ENCODE peak calls at places on chromosomes 4 and X, in four cellular contexts. One of them, this sample, is unnamed.

GRCh38 chr4:141668200-141668599 is 31.8 kb downstream of the IL15 start:
- DNase-seq in GM23338: no peak
- DNase-seq in HCT116: no peak
- DNase-seq in MM.1S: no peak
- DNase-seq in this sample: no peak

GRCh38 chrX:76029385-76029784 is 143.5 kb upstream of the PBDC1 start:
- DNase-seq in MM.1S: no peak
- DNase-seq in GM23338: no peak
- DNase-seq in HCT116: no peak
- DNase-seq in this sample: no peak

GRCh38 chr4:142558851-142559250 is 287.2 kb downstream of the INPP4B start:
- DNase-seq in HCT116: no peak
- DNase-seq in GM23338: no peak
- DNase-seq in MM.1S: no peak
- DNase-seq in this sample: no peak

GRCh38 chr4:177671387-177671786 is 229.2 kb upstream of the AGA start:
- DNase-seq in HCT116: no peak
- DNase-seq in GM23338: no peak
- DNase-seq in MM.1S: no peak
- DNase-seq in this sample: no peak

GRCh38 chrX:119496521-119496829 is 28.2 kb downstream of the SLC25A5 start:
- DNase-seq in MM.1S: no peak
- DNase-seq in HCT116: no peak
- DNase-seq in GM23338: no peak
- DNase-seq in this sample: no peak

GRCh38 chr4:110623710-110624015 is 786 bp upstream of the PITX2 start:
- DNase-seq in GM23338: peak; percentile 5
- DNase-seq in MM.1S: no peak
- DNase-seq in HCT116: no peak
- DNase-seq in this sample: no peak

GRCh38 chr4:54942735-54943134 is 182.7 kb downstream of the KDR start:
- DNase-seq in GM23338: no peak
- DNase-seq in HCT116: no peak
- DNase-seq in MM.1S: no peak
- DNase-seq in this sample: peak; percentile 44

GRCh38 chr4:17812801-17813200 is 2.0 kb downstream of the NCAPG start:
- DNase-seq in HCT116: no peak
- DNase-seq in MM.1S: no peak
- DNase-seq in GM23338: no peak
- DNase-seq in this sample: no peak

GRCh38 chr4:166091914-166092510 is 219.0 kb downstream of the TLL1 start:
- DNase-seq in HCT116: peak; percentile 15
- DNase-seq in MM.1S: peak; percentile 61
- DNase-seq in GM23338: peak; percentile 54
- DNase-seq in this sample: peak; percentile 64

GRCh38 chr4:165813606-165814005 is 59.4 kb upstream of the TLL1 start:
- DNase-seq in GM23338: no peak
- DNase-seq in MM.1S: no peak
- DNase-seq in HCT116: no peak
- DNase-seq in this sample: no peak

GRCh38 chr4:107718351-107718965 is 1.6 kb downstream of the PAPSS1 start:
- DNase-seq in HCT116: no peak
- DNase-seq in MM.1S: peak; percentile 81
- DNase-seq in GM23338: no peak
- DNase-seq in this sample: peak; percentile 65

GRCh38 chrX:6021316-6022091 is 207.2 kb downstream of the NLGN4X start:
- DNase-seq in HCT116: no peak
- DNase-seq in GM23338: peak; percentile 69
- DNase-seq in MM.1S: peak; percentile 15
- DNase-seq in this sample: peak; percentile 35

GRCh38 chrX:334331-334891 is 15.8 kb upstream of the GTPBP6 start:
- DNase-seq in GM23338: no peak
- DNase-seq in HCT116: no peak
- DNase-seq in MM.1S: no peak
- DNase-seq in this sample: no peak

GRCh38 chr4:189059996-189060570 is 880.6 kb upstream of the FRG1 start:
- DNase-seq in HCT116: no peak
- DNase-seq in MM.1S: no peak
- DNase-seq in GM23338: peak; percentile 51
- DNase-seq in this sample: no peak

GRCh38 chr4:75800972-75801371 is 76.6 kb downstream of the USO1 start:
- DNase-seq in GM23338: no peak
- DNase-seq in HCT116: no peak
- DNase-seq in MM.1S: no peak
- DNase-seq in this sample: no peak

GRCh38 chrX:72358313-72358712 is 52.6 kb upstream of the CITED1 start:
- DNase-seq in MM.1S: no peak
- DNase-seq in GM23338: no peak
- DNase-seq in HCT116: no peak
- DNase-seq in this sample: no peak

GRCh38 chrX:71919886-71920285 is 9.2 kb downstream of the NHSL2 start:
- DNase-seq in MM.1S: no peak
- DNase-seq in HCT116: no peak
- DNase-seq in GM23338: no peak
- DNase-seq in this sample: no peak

GRCh38 chr4:123449780-123450179 is 53.2 kb downstream of the SPRY1 start:
- DNase-seq in MM.1S: peak; percentile 77
- DNase-seq in HCT116: no peak
- DNase-seq in GM23338: no peak
- DNase-seq in this sample: peak; percentile 91

GRCh38 chr4:87007345-87008181 is 72.8 kb downstream of the AFF1 start:
- DNase-seq in GM23338: peak; percentile 71
- DNase-seq in HCT116: no peak
- DNase-seq in MM.1S: peak; percentile 50
- DNase-seq in this sample: peak; percentile 41

GRCh38 chrX:69365755-69366154 is 138.4 kb upstream of the NALF2 start:
- DNase-seq in MM.1S: no peak
- DNase-seq in GM23338: no peak
- DNase-seq in HCT116: no peak
- DNase-seq in this sample: no peak

GRCh38 chrX:1244164-1245076 is 24.2 kb upstream of the CSF2RA start:
- DNase-seq in GM23338: peak; percentile 83
- DNase-seq in HCT116: no peak
- DNase-seq in MM.1S: peak; percentile 24
- DNase-seq in this sample: peak; percentile 57

GRCh38 chr4:82948647-82949204 is 48.2 kb downstream of the THAP9 start:
- DNase-seq in HCT116: no peak
- DNase-seq in GM23338: no peak
- DNase-seq in MM.1S: no peak
- DNase-seq in this sample: no peak

GRCh38 chr4:17376205-17376604 is 135.7 kb downstream of the QDPR start:
- DNase-seq in HCT116: no peak
- DNase-seq in GM23338: no peak
- DNase-seq in MM.1S: no peak
- DNase-seq in this sample: no peak

GRCh38 chrX:40085086-40085551 is 12.6 kb downstream of the BCOR start:
- DNase-seq in GM23338: no peak
- DNase-seq in HCT116: no peak
- DNase-seq in MM.1S: no peak
- DNase-seq in this sample: no peak

GRCh38 chr4:139857021-139857420 is 191.4 kb downstream of the MGST2 start:
- DNase-seq in GM23338: no peak
- DNase-seq in HCT116: no peak
- DNase-seq in MM.1S: no peak
- DNase-seq in this sample: no peak

GRCh38 chrX:9429767-9430166 is 35.1 kb upstream of the TBL1X start:
- DNase-seq in HCT116: no peak
- DNase-seq in MM.1S: no peak
- DNase-seq in GM23338: no peak
- DNase-seq in this sample: no peak

GRCh38 chrX:25295466-25295865 is 279.7 kb upstream of the ARX start:
- DNase-seq in GM23338: no peak
- DNase-seq in MM.1S: no peak
- DNase-seq in HCT116: no peak
- DNase-seq in this sample: no peak

GRCh38 chrX:25296850-25297249 is 281.1 kb upstream of the ARX start:
- DNase-seq in MM.1S: no peak
- DNase-seq in HCT116: no peak
- DNase-seq in GM23338: no peak
- DNase-seq in this sample: no peak

GRCh38 chrX:25300994-25301393 is 285.2 kb upstream of the ARX start:
- DNase-seq in GM23338: no peak
- DNase-seq in MM.1S: no peak
- DNase-seq in HCT116: no peak
- DNase-seq in this sample: no peak
- H3K4me2 ChIP-seq in GM23338: no peak overlapping the region
- H3K4me2 ChIP-seq in MM.1S: no peak overlapping the region
- H3K4me2 ChIP-seq in HCT116: no peak overlapping the region
- H3K4me2 ChIP-seq in this sample: no peak overlapping the region

GRCh38 chr4:41058426-41058825 is 155.9 kb downstream of the APBB2 start:
- DNase-seq in HCT116: no peak
- DNase-seq in GM23338: no peak
- DNase-seq in MM.1S: no peak
- DNase-seq in this sample: no peak
- H3K9me2 ChIP-seq in HCT116: no peaks in the 10 kb centered on the region
- H3K9me2 ChIP-seq in GM23338: no peaks in the 10 kb centered on the region
- H3K9me2 ChIP-seq in MM.1S: no peaks in the 10 kb centered on the region
- H3K9me2 ChIP-seq in this sample: no peaks in the 10 kb centered on the region

GRCh38 chr4:26084414-26084813 is 170.4 kb downstream of the SMIM20 start:
- DNase-seq in MM.1S: no peak
- DNase-seq in HCT116: no peak
- DNase-seq in GM23338: peak; percentile 17
- DNase-seq in this sample: no peak

GRCh38 chr4:26086621-26087068 is 172.6 kb downstream of the SMIM20 start:
- DNase-seq in GM23338: no peak
- DNase-seq in HCT116: no peak
- DNase-seq in MM.1S: no peak
- DNase-seq in this sample: no peak

GRCh38 chr4:26085581-26085980 is 171.6 kb downstream of the SMIM20 start:
- DNase-seq in MM.1S: no peak
- DNase-seq in GM23338: no peak
- DNase-seq in HCT116: no peak
- DNase-seq in this sample: no peak

GRCh38 chr4:26087108-26087507 is 173.1 kb downstream of the SMIM20 start:
- DNase-seq in MM.1S: no peak
- DNase-seq in HCT116: no peak
- DNase-seq in GM23338: no peak
- DNase-seq in this sample: no peak

DNA sequence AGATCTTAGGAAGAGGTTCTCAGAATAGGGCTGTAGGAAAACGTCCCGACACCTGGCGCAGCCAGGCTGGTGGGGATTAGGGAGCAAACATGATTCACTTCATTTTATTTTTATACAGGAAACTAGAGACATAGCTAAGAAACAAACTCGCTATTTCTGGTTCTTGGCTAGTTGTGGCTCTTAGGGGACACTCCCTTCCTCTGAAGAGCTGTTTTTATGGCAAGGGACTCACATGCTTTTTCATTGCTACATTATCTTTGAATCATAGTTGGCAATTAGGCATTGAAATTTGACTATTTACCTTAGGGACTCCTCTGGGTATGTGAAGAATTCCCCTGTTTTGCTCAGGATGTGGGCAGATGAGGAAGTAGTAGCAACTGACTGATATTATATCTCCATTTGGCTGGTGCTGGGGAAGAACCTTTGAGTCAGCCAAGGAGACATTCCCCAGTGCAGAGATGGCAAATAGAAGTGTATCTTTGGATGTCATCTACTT is 174.5 kb downstream of the SMIM20 start:
- DNase-seq in HCT116: no peak
- DNase-seq in MM.1S: no peak
- DNase-seq in GM23338: no peak
- DNase-seq in this sample: no peak
- H3K4me1 ChIP-seq in HCT116: no peaks in the 10 kb centered on the region
- H3K4me1 ChIP-seq in MM.1S: no peaks in the 10 kb centered on the region
- H3K4me1 ChIP-seq in GM23338: no peaks in the 10 kb centered on the region
- H3K4me1 ChIP-seq in this sample: no peaks in the 10 kb centered on the region

GRCh38 chr4:41320278-41320677 is 63.5 kb downstream of the UCHL1 start:
- DNase-seq in MM.1S: no peak
- DNase-seq in HCT116: no peak
- DNase-seq in GM23338: no peak
- DNase-seq in this sample: no peak
- H3K4me2 ChIP-seq in MM.1S: no peak overlapping the region
- H3K4me2 ChIP-seq in HCT116: peak overlapping the region; percentile 46
- H3K4me2 ChIP-seq in GM23338: no peak overlapping the region
- H3K4me2 ChIP-seq in this sample: no peak overlapping the region

GRCh38 chr4:7423801-7424552 is 10.8 kb downstream of the PSAPL1 start:
- DNase-seq in HCT116: no peak
- DNase-seq in MM.1S: no peak
- DNase-seq in GM23338: no peak
- DNase-seq in this sample: no peak

GRCh38 chr4:7421356-7422097 is 13.2 kb downstream of the PSAPL1 start:
- DNase-seq in HCT116: no peak
- DNase-seq in MM.1S: no peak
- DNase-seq in GM23338: no peak
- DNase-seq in this sample: no peak

GRCh38 chr4:7422098-7422897 is 12.4 kb downstream of the PSAPL1 start:
- DNase-seq in MM.1S: no peak
- DNase-seq in GM23338: no peak
- DNase-seq in HCT116: no peak
- DNase-seq in this sample: no peak

GRCh38 chr4:7423391-7423790 is 11.3 kb downstream of the PSAPL1 start:
- DNase-seq in GM23338: no peak
- DNase-seq in MM.1S: no peak
- DNase-seq in HCT116: no peak
- DNase-seq in this sample: no peak

DNA sequence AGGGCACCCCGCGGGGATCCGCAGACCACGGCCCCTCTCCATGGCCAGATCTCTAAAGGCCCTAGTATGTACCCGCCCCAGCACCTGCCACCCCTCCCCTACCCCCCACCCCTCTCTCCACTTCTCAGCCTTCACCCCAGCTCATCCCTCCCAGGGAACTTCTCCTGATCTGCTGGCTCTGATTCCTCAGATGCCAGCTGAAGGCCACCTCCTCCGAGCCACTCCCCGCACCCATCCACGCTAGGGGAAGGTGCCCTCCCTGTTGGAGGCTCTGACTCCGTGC is 11.9 kb downstream of the PSAPL1 start:
- DNase-seq in GM23338: no peak
- DNase-seq in HCT116: no peak
- DNase-seq in MM.1S: no peak
- DNase-seq in this sample: no peak
- H3K9me2 ChIP-seq in GM23338: no peaks in the 10 kb centered on the region
- H3K9me2 ChIP-seq in HCT116: no peaks in the 10 kb centered on the region
- H3K9me2 ChIP-seq in MM.1S: no peaks in the 10 kb centered on the region
- H3K9me2 ChIP-seq in this sample: no peaks in the 10 kb centered on the region

GRCh38 chrX:37818031-37818430 is 29.3 kb downstream of the DYNLT3 start:
- DNase-seq in GM23338: no peak
- DNase-seq in HCT116: no peak
- DNase-seq in MM.1S: peak; percentile 30
- DNase-seq in this sample: peak; percentile 87
- H3K4me1 ChIP-seq in GM23338: no peaks in the 10 kb centered on the region
- H3K4me1 ChIP-seq in HCT116: no peaks in the 10 kb centered on the region
- H3K4me1 ChIP-seq in MM.1S: peaks cover 14% of the 10 kb centered on the region
- H3K4me1 ChIP-seq in this sample: peaks cover 96% of the 10 kb centered on the region

This sample was measured in OCI-LY7.